ENCODE peak calls at places on chromosomes 6 and 20, in six cellular contexts. F is PC-3, E is heart left ventricle, I is prostate gland, W is stomach, G is activated B cell treated with CpG ODN at 0.5 μM for 24 hours. P is an unnamed sample.

GRCh38 chr6:44681782-44682181 is 294.3 kb downstream of the CDC5L start:
- DNase-seq in I (peak), W (no peak), G (no peak), F (no peak), E (no peak), P (no peak)

GRCh38 chr20:36672991-36673390 is 27.0 kb upstream of the SLA2 start:
- DNase-seq in G (no peak), F (no peak), E (no peak), W (no peak), I (no peak), P (no peak)

GRCh38 chr6:144778773-144779531 is 493.8 kb downstream of the UTRN start:
- DNase-seq in E (no peak), G (no peak), I (no peak), F (peak), W (no peak), P (no peak)

GRCh38 chr6:26121141-26122004 is 34.1 kb downstream of the HFE start:
- DNase-seq in G (no peak), W (no peak), E (no peak), F (peak), I (no peak), P (no peak)

GRCh38 chr20:36613974-36614373 is 8.4 kb downstream of the RAB5IF start:
- DNase-seq in F (peak), E (no peak), W (peak), G (no peak), I (peak), P (no peak)

GRCh38 chr6:33622456-33623431 is 1.6 kb downstream of the ITPR3 start:
- DNase-seq in W (peak), I (no peak), G (no peak), E (no peak), F (peak), P (no peak)

GRCh38 chr20:32168184-32168910 is 39.2 kb downstream of the PLAGL2 start:
- DNase-seq in G (no peak), I (no peak), F (no peak), W (no peak), E (no peak), P (peak)

GRCh38 chr20:13149371-13149770 is 71.7 kb upstream of the ISM1 start:
- DNase-seq in W (no peak), I (no peak), F (no peak), G (no peak), E (no peak), P (no peak)

GRCh38 chr6:163548624-163549023 is 134.1 kb downstream of the QKI start:
- DNase-seq in F (no peak), E (no peak), I (no peak), G (no peak), W (no peak), P (no peak)

GRCh38 chr6:3518356-3518841 is 61.5 kb upstream of the SLC22A23 start:
- DNase-seq in I (peak), G (no peak), W (peak), E (no peak), F (peak), P (no peak)

GRCh38 chr6:50816115-50816675 is 2.5 kb upstream of the TFAP2B start:
- DNase-seq in E (no peak), F (peak), W (peak), I (peak), G (no peak), P (no peak)

GRCh38 chr20:40860487-40860902 is 168.1 kb upstream of the TOP1 start:
- DNase-seq in I (no peak), F (peak), W (no peak), G (no peak), E (no peak), P (no peak)

GRCh38 chr20:805713-806112 is 27.8 kb upstream of the FAM110A start:
- DNase-seq in I (no peak), F (peak), G (no peak), E (no peak), W (no peak), P (no peak)

GRCh38 chr20:4875578-4876067 is 125.7 kb downstream of the SLC23A2 start:
- DNase-seq in G (no peak), F (no peak), E (no peak), W (no peak), I (no peak), P (peak)

DNA sequence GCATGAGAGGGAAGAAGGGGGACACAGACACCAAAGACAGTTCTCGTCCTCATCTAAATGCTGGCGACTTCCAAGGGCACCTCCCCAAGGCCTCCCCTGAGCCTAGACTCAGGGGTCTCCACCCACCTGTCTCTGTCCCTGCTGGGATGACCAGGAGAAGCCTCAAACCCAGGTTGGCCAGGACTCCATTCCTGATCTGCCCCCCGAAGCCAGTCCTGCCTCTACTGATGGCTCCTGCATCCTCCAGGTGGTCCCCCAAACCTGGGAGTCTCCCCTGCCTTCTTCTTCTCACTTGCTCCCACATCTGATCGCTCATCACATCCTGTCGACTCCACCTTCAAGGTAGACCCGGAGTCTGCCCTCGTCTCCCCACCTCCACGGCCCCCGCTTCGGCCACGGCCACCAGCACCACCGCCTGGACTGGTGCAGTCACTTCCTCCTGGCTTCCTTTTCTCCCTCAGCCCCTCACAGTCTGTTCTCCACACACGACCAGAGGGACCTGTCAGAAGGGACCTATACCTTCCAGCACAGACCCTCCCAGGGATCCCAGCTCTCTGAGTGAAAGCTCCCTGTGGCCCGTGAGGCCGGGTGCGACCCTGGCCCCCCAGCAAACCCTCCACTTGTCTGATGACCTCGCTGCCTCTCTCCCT is 92.1 kb downstream of the CEBPB start:
- DNase-seq in W (no peak), F (no peak), I (no peak), E (no peak), G (no peak), P (no peak)
- TF ChIP-seq CTCF in W (no peak), F (no peak), I (no peak), E (no peak), G (no peak), P (no peak)

GRCh38 chr20:50338479-50339195 is 148.0 kb downstream of the CEBPB start:
- DNase-seq in I (no peak), E (peak), F (no peak), G (no peak), W (no peak), P (no peak)
- TF ChIP-seq CTCF in I (no peak), E (no peak), F (no peak), G (no peak), W (no peak), P (no peak)

GRCh38 chr6:17103715-17104114 is 1.9 kb downstream of the STMND1 start:
- DNase-seq in E (no peak), F (peak), G (no peak), W (no peak), I (no peak), P (no peak)
- TF ChIP-seq CTCF in E (no peak), F (peak), G (no peak), W (no peak), I (no peak), P (no peak)

GRCh38 chr6:113854531-113855499 is 2.3 kb upstream of the MARCKS start:
- DNase-seq in F (peak), E (peak), W (peak), I (peak), G (peak), P (peak)
- TF ChIP-seq CTCF in F (peak), E (no peak), W (no peak), I (no peak), G (no peak), P (no peak)

GRCh38 chr6:109079981-109080380 is 14.7 kb downstream of the SESN1 start:
- DNase-seq in E (no peak), W (no peak), I (no peak), G (no peak), F (no peak), P (peak)

GRCh38 chr6:109081516-109081915 is 13.1 kb downstream of the SESN1 start:
- DNase-seq in G (no peak), I (no peak), E (no peak), F (no peak), W (no peak), P (no peak)

GRCh38 chr6:109081026-109081425 is 13.6 kb downstream of the SESN1 start:
- DNase-seq in F (no peak), W (no peak), I (no peak), G (no peak), E (no peak), P (no peak)

GRCh38 chr6:109083657-109084056 is 11.0 kb downstream of the SESN1 start:
- DNase-seq in I (no peak), W (no peak), E (no peak), G (no peak), F (no peak), P (no peak)

DNA sequence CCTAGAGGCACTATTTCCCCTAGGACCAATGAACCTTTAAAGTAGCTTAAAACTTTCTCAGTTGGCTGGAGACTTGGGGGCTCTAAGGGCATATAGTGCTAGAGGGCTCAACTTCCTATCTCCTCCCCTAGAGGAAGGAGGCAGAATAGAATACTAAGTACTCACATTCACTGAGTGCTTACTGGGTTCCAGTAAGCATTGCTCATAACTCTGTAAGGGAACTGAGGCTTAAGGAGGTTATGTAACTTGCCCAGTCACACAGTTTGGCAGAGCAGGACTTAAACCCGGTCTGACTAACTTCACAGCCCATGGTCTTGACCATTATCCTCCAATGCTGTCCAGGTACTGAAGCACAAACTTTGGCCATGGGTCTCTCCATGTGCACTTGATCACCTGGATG is 12.5 kb downstream of the SESN1 start:
- DNase-seq in E (no peak), I (no peak), G (no peak), W (no peak), F (no peak), P (no peak)
- TF ChIP-seq CTCF in E (no peak), I (no peak), G (no peak), W (no peak), F (no peak), P (no peak)

DNA sequence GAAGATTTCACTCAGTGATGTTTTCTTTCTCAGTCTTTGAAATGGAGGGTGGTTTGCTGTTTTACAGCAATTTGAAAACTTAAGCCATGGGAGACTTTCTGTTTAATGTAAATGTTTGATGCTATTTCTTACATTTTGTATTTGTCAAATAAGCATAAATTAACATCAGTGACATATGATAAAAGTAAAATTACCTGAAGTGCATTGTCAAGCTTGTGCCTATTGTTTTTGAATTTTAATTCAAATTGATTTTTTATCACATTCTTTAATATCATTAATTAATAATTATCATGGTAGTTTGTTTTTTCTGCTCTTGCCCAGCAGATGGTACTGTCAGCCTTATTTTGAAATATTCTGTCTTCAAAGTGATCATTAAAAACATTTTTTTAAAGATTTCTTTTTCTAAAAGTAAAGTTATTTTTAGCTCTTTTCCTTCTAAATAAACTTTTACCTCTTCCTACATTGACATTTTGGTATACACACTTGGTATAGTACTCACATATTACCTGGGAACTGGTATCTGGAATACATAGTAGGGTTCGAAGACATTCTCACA is 29.1 kb downstream of the L3MBTL3 start:
- DNase-seq in W (no peak), E (no peak), F (no peak), G (no peak), I (no peak), P (no peak)
- TF ChIP-seq CTCF in W (no peak), E (no peak), F (peak), G (no peak), I (no peak), P (no peak)

P was measured in coronary artery.